ENCODE peak calls at places on chromosome 18, in seven cellular contexts. Z is HCT116, S is H1, U is SK-N-SH, C is HepG2, Y is K562, T is GM12878. P is an unnamed sample.
A peak's percentile ranks its signal among the peaks of the same experiment; 100 is the strongest.

GRCh38 chr18:3869848-3870247 is 419.9 kb downstream of the TGIF1 start:
- DNase-seq in Z (peak; percentile 40), S (no peak), U (peak; percentile 26), C (peak; percentile 36), Y (peak; percentile 61), T (no peak), P (peak; percentile 56)

GRCh38 chr18:50949185-50949584 is 18.7 kb upstream of the ELAC1 start:
- DNase-seq in Z (no peak), S (no peak), U (no peak), C (no peak), Y (no peak), T (no peak), P (no peak)

GRCh38 chr18:30288662-30289414 is 753.7 kb downstream of the DSC3 start:
- DNase-seq in Z (no peak), S (no peak), U (no peak), C (no peak), Y (no peak), T (no peak), P (no peak)

GRCh38 chr18:62486290-62486964 is 36.4 kb upstream of the ZCCHC2 start:
- DNase-seq in Z (peak; percentile 94), S (no peak), U (no peak), C (peak; percentile 69), Y (peak; percentile 60), T (no peak), P (peak; percentile 48)

GRCh38 chr18:34493566-34494358 is 216.3 kb upstream of the DTNA start:
- DNase-seq in Z (no peak), S (peak; percentile 73), U (peak; percentile 84), C (peak; percentile 14), Y (no peak), T (no peak), P (peak; percentile 37)

GRCh38 chr18:12092398-12093229 is 1.0 kb upstream of the ANKRD62 start:
- DNase-seq in Z (peak; percentile 13), S (peak; percentile 61), U (peak; percentile 65), C (peak; percentile 60), Y (peak; percentile 72), T (peak; percentile 5), P (peak; percentile 75)

GRCh38 chr18:44579745-44580144 is 100.9 kb upstream of the SETBP1 start:
- DNase-seq in Z (no peak), S (no peak), U (no peak), C (no peak), Y (no peak), T (no peak), P (no peak)

GRCh38 chr18:49639643-49640361 is 77.9 kb downstream of the LIPG start:
- DNase-seq in Z (no peak), S (no peak), U (no peak), C (no peak), Y (no peak), T (no peak), P (no peak)

GRCh38 chr18:43314931-43315330 is 37.6 kb upstream of the SYT4 start:
- DNase-seq in Z (no peak), S (no peak), U (no peak), C (no peak), Y (no peak), T (no peak), P (no peak)

GRCh38 chr18:29841631-29842030 is 1200.9 kb downstream of the DSC3 start:
- DNase-seq in Z (no peak), S (no peak), U (no peak), C (no peak), Y (no peak), T (no peak), P (no peak)

GRCh38 chr18:12904012-12904516 is 20.0 kb upstream of the PTPN2 start:
- DNase-seq in Z (no peak), S (no peak), U (no peak), C (no peak), Y (peak; percentile 98), T (no peak), P (peak; percentile 74)

GRCh38 chr18:54278615-54279014 is 9.3 kb downstream of the POLI start:
- DNase-seq in Z (no peak), S (no peak), U (no peak), C (no peak), Y (no peak), T (no peak), P (no peak)

GRCh38 chr18:33749831-33750230 is 171.8 kb downstream of the ASXL3 start:
- DNase-seq in Z (no peak), S (no peak), U (no peak), C (no peak), Y (no peak), T (no peak), P (no peak)

GRCh38 chr18:12991839-12992216 is 666 bp downstream of the CEP192 start:
- DNase-seq in Z (no peak), S (no peak), U (no peak), C (no peak), Y (no peak), T (no peak), P (no peak)

GRCh38 chr18:37261988-37262387 is 303.6 kb downstream of the CELF4 start:
- DNase-seq in Z (no peak), S (no peak), U (no peak), C (no peak), Y (no peak), T (no peak), P (no peak)

GRCh38 chr18:69945220-69946114 is 2.2 kb downstream of the CD226 start:
- DNase-seq in Z (no peak), S (no peak), U (no peak), C (no peak), Y (no peak), T (no peak), P (no peak)

GRCh38 chr18:67600781-67601180 is 84.3 kb upstream of the DSEL start:
- DNase-seq in Z (no peak), S (no peak), U (no peak), C (no peak), Y (no peak), T (no peak), P (no peak)

GRCh38 chr18:69730664-69731063 is 217.0 kb downstream of the CD226 start:
- DNase-seq in Z (no peak), S (no peak), U (no peak), C (no peak), Y (no peak), T (no peak), P (no peak)

GRCh38 chr18:42563995-42564394 is 551.5 kb downstream of the RIT2 start:
- DNase-seq in Z (no peak), S (no peak), U (no peak), C (no peak), Y (no peak), T (no peak), P (no peak)

GRCh38 chr18:46411862-46412690 is 244.9 kb downstream of the LOXHD1 start:
- DNase-seq in Z (no peak), S (no peak), U (peak; percentile 80), C (no peak), Y (no peak), T (no peak), P (no peak)

GRCh38 chr18:808086-808485 is 4.0 kb downstream of the YES1 start:
- DNase-seq in Z (no peak), S (no peak), U (no peak), C (no peak), Y (peak; percentile 60), T (no peak), P (no peak)

GRCh38 chr18:77140439-77141109 is 8.0 kb upstream of the MBP start:
- DNase-seq in Z (no peak), S (no peak), U (no peak), C (no peak), Y (no peak), T (no peak), P (no peak)

GRCh38 chr18:11883153-11883552 is 25.0 kb downstream of the MPPE1 start:
- DNase-seq in Z (no peak), S (no peak), U (no peak), C (no peak), Y (no peak), T (peak; percentile 38), P (no peak)

DNA sequence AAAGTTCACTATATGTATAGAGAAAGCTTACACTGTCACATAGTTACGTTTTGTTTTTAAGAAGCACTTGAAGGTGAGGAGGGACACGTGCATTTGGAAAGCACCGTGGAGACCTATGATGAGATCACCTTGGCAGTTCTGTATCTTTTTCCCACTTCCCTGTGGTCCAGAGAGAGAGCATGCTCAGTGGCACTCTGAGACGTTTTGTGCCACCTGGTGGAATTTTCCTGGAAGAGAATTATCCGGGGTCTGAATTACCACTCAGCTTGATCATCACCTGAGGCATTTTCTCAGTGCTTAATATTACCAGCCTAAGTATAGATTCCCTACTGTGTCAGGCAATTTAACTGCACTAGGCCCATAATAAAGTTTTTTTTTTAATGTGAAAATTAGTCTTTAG is 469.4 kb upstream of the SMIM21 start:
- DNase-seq in Z (peak; percentile 22), S (no peak), U (peak; percentile 64), C (peak; percentile 8), Y (no peak), T (no peak), P (peak; percentile 53)
- TF ChIP-seq JUND in Z (no peak), S (no peak), U (no peak), C (no peak), Y (no peak), T (no peak), P (no peak)

GRCh38 chr18:23682045-23682444 is 7.2 kb upstream of the LAMA3 start:
- DNase-seq in Z (no peak), S (no peak), U (no peak), C (no peak), Y (no peak), T (no peak), P (no peak)
- TF ChIP-seq JUND in Z (no peak), S (no peak), U (no peak), C (no peak), Y (no peak), T (no peak), P (no peak)

GRCh38 chr18:48367557-48367956 is 41.6 kb downstream of the ZBTB7C start:
- DNase-seq in Z (no peak), S (no peak), U (no peak), C (no peak), Y (no peak), T (no peak), P (no peak)
- TF ChIP-seq JUND in Z (no peak), S (no peak), U (no peak), C (no peak), Y (no peak), T (no peak), P (no peak)

GRCh38 chr18:10006261-10006903 is 92.6 kb downstream of the VAPA start:
- DNase-seq in Z (no peak), S (no peak), U (peak; percentile 50), C (no peak), Y (no peak), T (no peak), P (peak; percentile 18)
- TF ChIP-seq JUND in Z (no peak), S (no peak), U (no peak), C (no peak), Y (no peak), T (no peak), P (no peak)

GRCh38 chr18:63961430-63961980 is 8.4 kb upstream of the SERPINB8 start:
- DNase-seq in Z (no peak), S (no peak), U (no peak), C (no peak), Y (no peak), T (no peak), P (no peak)
- TF ChIP-seq JUND in Z (no peak), S (no peak), U (no peak), C (no peak), Y (no peak), T (no peak), P (no peak)